ENCODE peak calls at places on chromosomes 1 and 21, in six cellular contexts. E, N, Z, C, I and G are unnamed samples.

GRCh38 chr1:116360435-116361173 is 12.4 kb upstream of the ATP1A1 start:
- DNase-seq in N (peak; percentile 65), E (no peak), Z (no peak), C (no peak), I (no peak), G (no peak)

GRCh38 chr1:232596666-232597303 is 33.1 kb downstream of the SIPA1L2 start:
- DNase-seq in Z (no peak), N (no peak), C (no peak), E (no peak), I (no peak), G (no peak)

GRCh38 chr21:34865922-34866271 is 183.2 kb downstream of the RUNX1 start:
- DNase-seq in N (no peak), Z (no peak), I (no peak), C (peak; percentile 91), E (peak; percentile 74), G (peak; percentile 65)

GRCh38 chr1:193539731-193540459 is 353.5 kb upstream of the B3GALT2 start:
- DNase-seq in I (no peak), N (no peak), E (peak; percentile 33), Z (no peak), C (no peak), G (no peak)

GRCh38 chr1:16156848-16157495 is 1.1 kb upstream of the EPHA2 start:
- DNase-seq in E (no peak), N (peak; percentile 47), C (no peak), I (no peak), Z (no peak), G (no peak)

GRCh38 chr1:186659946-186660472 is 20.2 kb downstream of the PTGS2 start:
- DNase-seq in C (no peak), N (no peak), Z (no peak), E (no peak), I (no peak), G (no peak)

GRCh38 chr1:93471911-93472310 is 24.0 kb downstream of the FNBP1L start:
- DNase-seq in E (no peak), Z (no peak), N (peak; percentile 86), C (no peak), I (no peak), G (no peak)

GRCh38 chr21:41245509-41246135 is 71.0 kb upstream of the FAM3B start:
- DNase-seq in E (no peak), N (no peak), C (no peak), I (no peak), Z (no peak), G (no peak)

GRCh38 chr21:34008618-34009017 is 64.8 kb upstream of the MRPS6 start:
- DNase-seq in Z (no peak), I (no peak), C (no peak), N (no peak), E (no peak), G (no peak)

GRCh38 chr1:68269637-68270430 is 37.5 kb upstream of the WLS start:
- DNase-seq in I (peak; percentile 19), Z (peak; percentile 33), N (no peak), C (no peak), E (no peak), G (no peak)

GRCh38 chr1:52463891-52464290 is 59.5 kb downstream of the PRPF38A start:
- DNase-seq in E (no peak), I (no peak), Z (no peak), N (no peak), C (no peak), G (no peak)

GRCh38 chr1:203051841-203052324 is 25.6 kb downstream of the PPFIA4 start:
- DNase-seq in Z (no peak), C (no peak), I (no peak), N (no peak), E (no peak), G (no peak)

GRCh38 chr1:115768549-115768948 is at the start of gene CASQ2:
- DNase-seq in E (no peak), Z (no peak), C (no peak), I (no peak), N (no peak), G (no peak)

GRCh38 chr1:182301467-182302198 is 90.0 kb downstream of the GLUL start:
- DNase-seq in N (no peak), Z (peak; percentile 42), I (no peak), C (peak; percentile 70), E (no peak), G (no peak)

GRCh38 chr1:240967070-240967724 is 355.2 kb upstream of the GREM2 start:
- DNase-seq in Z (no peak), E (no peak), C (peak; percentile 9), I (peak; percentile 16), N (peak; percentile 4), G (no peak)

DNA sequence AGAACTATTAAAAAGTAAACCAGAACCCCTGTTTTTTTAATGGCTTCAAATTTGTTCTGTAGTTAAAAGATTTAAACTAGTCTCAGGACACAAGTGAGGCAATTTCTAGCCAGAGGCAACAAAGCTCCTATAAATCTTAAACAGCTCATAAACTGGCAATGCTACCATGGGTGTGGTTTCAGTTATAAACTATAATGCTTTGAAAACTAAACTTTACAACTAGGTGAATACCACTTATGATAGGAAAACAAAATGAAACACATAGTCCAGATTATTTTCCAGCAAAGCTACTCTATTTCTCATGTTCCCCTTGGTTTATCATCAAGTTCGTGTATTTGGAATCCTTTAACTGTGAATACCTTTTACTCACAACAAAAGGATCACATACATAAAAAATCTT is 282.5 kb downstream of the VAV3 start:
- DNase-seq in I (peak; percentile 38), C (no peak), N (no peak), Z (no peak), E (no peak), G (no peak)
- TF ChIP-seq MAX in I (no peak), C (no peak), N (no peak), Z (no peak), E (no peak), G (no peak)

GRCh38 chr1:31675161-31675560 is 28.7 kb downstream of the COL16A1 start:
- DNase-seq in E (no peak), Z (no peak), N (no peak), I (no peak), C (no peak), G (no peak)

GRCh38 chr1:31674626-31675025 is 29.2 kb downstream of the COL16A1 start:
- DNase-seq in Z (no peak), N (no peak), C (no peak), E (no peak), I (no peak), G (no peak)

GRCh38 chr1:31671556-31672201 is 27.0 kb upstream of the PEF1 start:
- DNase-seq in C (no peak), I (no peak), E (no peak), N (no peak), Z (no peak), G (no peak)

GRCh38 chr1:31671147-31671546 is 26.5 kb upstream of the PEF1 start:
- DNase-seq in C (no peak), Z (no peak), I (no peak), N (no peak), E (no peak), G (no peak)

DNA sequence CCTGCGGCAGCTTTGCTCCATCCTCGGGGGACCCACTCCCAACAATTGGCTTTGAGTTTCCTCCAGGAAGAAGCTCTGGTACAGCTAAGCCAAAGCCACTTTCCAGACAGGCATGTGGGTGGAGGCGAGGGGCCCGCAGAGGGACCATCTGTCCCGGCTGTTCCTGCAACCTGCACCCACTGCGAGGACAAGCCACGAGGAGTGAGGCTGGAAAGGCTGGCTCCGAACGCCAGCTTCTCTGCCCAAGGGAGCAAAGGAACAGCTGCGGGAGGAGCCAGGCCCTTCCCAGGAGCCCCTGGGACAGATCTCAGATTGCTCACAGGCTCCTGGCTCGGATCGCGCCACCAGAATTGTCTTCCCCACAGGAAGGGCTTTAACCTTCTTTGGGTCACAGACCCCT is 28.3 kb upstream of the PEF1 start:
- DNase-seq in C (no peak), Z (no peak), I (no peak), E (no peak), N (no peak), G (no peak)
- TF ChIP-seq MAX in C (no peak), Z (no peak), I (no peak), E (no peak), N (no peak), G (no peak)

DNA sequence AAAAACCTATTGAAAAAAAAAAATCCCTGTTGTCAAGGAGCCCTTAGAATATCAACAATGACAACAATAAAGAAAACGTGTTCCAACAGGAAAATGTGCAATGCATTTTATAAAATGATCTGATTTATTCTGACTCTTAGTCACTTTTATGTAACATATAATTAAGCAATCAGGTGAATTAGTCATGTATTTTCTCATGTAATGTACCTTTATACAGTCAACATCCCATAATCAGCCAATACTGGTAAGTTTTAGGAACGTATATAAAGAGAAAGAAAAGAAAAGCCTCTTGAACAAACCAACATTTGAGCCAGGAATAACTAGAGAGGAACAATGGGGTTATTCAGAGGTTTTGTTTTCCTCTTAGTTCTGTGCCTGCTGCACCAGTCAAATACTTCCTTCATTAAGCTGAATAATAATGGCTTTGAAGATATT is at the start of gene CLCA4:
- DNase-seq in C (no peak), E (no peak), N (peak; percentile 73), I (no peak), Z (no peak), G (no peak)
- TF ChIP-seq MAX in C (no peak), E (no peak), N (no peak), I (no peak), Z (no peak), G (no peak)

GRCh38 chr1:178918955-178919354 is 48.1 kb upstream of the ANGPTL1 start:
- DNase-seq in Z (no peak), N (peak; percentile 9), C (no peak), E (no peak), I (no peak), G (no peak)
- TF ChIP-seq MAX in Z (no peak), N (no peak), C (no peak), E (no peak), I (no peak), G (no peak)

DNA sequence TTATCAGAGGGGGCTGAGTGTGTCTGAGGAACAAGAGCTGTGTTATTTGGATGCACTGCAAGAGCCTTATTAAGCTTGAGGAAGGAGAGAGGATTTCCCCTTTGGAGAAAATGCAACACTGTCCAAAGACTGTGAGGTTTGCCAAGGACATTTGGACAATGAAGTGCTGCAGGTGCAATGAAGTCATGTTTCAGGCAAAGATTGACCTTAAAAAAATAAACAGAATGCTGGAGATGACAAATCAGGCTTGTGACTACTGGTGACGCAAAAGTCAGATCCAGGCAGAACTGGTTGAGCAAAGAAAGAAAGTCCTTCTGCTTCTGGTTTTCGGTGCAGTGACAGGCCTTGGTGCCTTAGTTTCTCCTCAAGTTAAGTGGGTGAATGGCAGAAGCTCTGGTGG is 125.2 kb upstream of the KIAA0040 start:
- DNase-seq in E (no peak), C (no peak), I (no peak), N (peak; percentile 91), Z (no peak), G (no peak)
- TF ChIP-seq MAX in E (no peak), C (no peak), I (no peak), N (no peak), Z (no peak), G (no peak)